ENCODE peak calls at places on chromosomes 12 and 14, in four cellular contexts. One of them, this sample, is unnamed.

GRCh38 chr12:121793501-121793835 is at the start of gene RHOF:
- DNase-seq in pancreas: no peak
- DNase-seq in A549: no peak
- DNase-seq in lower lobe of right lung: peak; percentile 80
- DNase-seq in this sample: no peak

GRCh38 chr12:96471368-96472040 is 17.9 kb upstream of the CFAP54 start:
- DNase-seq in pancreas: no peak
- DNase-seq in lower lobe of right lung: no peak
- DNase-seq in A549: no peak
- DNase-seq in this sample: no peak

GRCh38 chr12:91064640-91065039 is 6.8 kb upstream of the KERA start:
- DNase-seq in lower lobe of right lung: no peak
- DNase-seq in A549: no peak
- DNase-seq in pancreas: no peak
- DNase-seq in this sample: no peak

GRCh38 chr14:63245893-63246292 is 41.6 kb downstream of the RHOJ start:
- DNase-seq in lower lobe of right lung: no peak
- DNase-seq in pancreas: no peak
- DNase-seq in A549: no peak
- DNase-seq in this sample: no peak

GRCh38 chr14:74599201-74599809 is 12.7 kb downstream of the LTBP2 start:
- DNase-seq in pancreas: no peak
- DNase-seq in lower lobe of right lung: no peak
- DNase-seq in A549: no peak
- DNase-seq in this sample: no peak

GRCh38 chr14:32019271-32019670 is 57.8 kb upstream of the ARHGAP5 start:
- DNase-seq in A549: no peak
- DNase-seq in pancreas: no peak
- DNase-seq in lower lobe of right lung: no peak
- DNase-seq in this sample: no peak

GRCh38 chr12:131362290-131363211 is 348.3 kb upstream of the SFSWAP start:
- DNase-seq in A549: no peak
- DNase-seq in lower lobe of right lung: no peak
- DNase-seq in pancreas: no peak
- DNase-seq in this sample: no peak

GRCh38 chr12:55966408-55967281 is at the start of gene CDK2:
- DNase-seq in pancreas: peak; percentile 93
- DNase-seq in A549: peak; percentile 92
- DNase-seq in lower lobe of right lung: peak; percentile 92
- DNase-seq in this sample: no peak

GRCh38 chr12:51021694-51022093 is 4.5 kb downstream of the SLC11A2 start:
- DNase-seq in lower lobe of right lung: no peak
- DNase-seq in pancreas: no peak
- DNase-seq in A549: no peak
- DNase-seq in this sample: no peak

GRCh38 chr14:64584185-64584584 is 34.4 kb downstream of the PPP1R36 start:
- DNase-seq in lower lobe of right lung: no peak
- DNase-seq in pancreas: no peak
- DNase-seq in A549: no peak
- DNase-seq in this sample: no peak

GRCh38 chr12:124125472-124125871 is 152.5 kb downstream of the ZNF664 start:
- DNase-seq in lower lobe of right lung: no peak
- DNase-seq in pancreas: no peak
- DNase-seq in A549: no peak
- DNase-seq in this sample: peak; percentile 37

GRCh38 chr12:71439613-71440392 is at the start of gene LGR5:
- DNase-seq in lower lobe of right lung: no peak
- DNase-seq in pancreas: no peak
- DNase-seq in A549: no peak
- DNase-seq in this sample: no peak

GRCh38 chr12:108833355-108833733 is 24.0 kb downstream of the SSH1 start:
- DNase-seq in A549: peak; percentile 74
- DNase-seq in pancreas: no peak
- DNase-seq in lower lobe of right lung: peak; percentile 64
- DNase-seq in this sample: no peak

GRCh38 chr12:29640589-29641345 is 143.0 kb downstream of the TMTC1 start:
- DNase-seq in pancreas: no peak
- DNase-seq in A549: no peak
- DNase-seq in lower lobe of right lung: no peak
- DNase-seq in this sample: no peak

GRCh38 chr12:130956456-130957303 is 3.0 kb downstream of the ADGRD1 start:
- DNase-seq in A549: no peak
- DNase-seq in pancreas: no peak
- DNase-seq in lower lobe of right lung: no peak
- DNase-seq in this sample: no peak

GRCh38 chr14:75223664-75224154 is 47.3 kb upstream of the TMED10 start:
- DNase-seq in A549: no peak
- DNase-seq in pancreas: no peak
- DNase-seq in lower lobe of right lung: peak; percentile 66
- DNase-seq in this sample: no peak

GRCh38 chr14:34190746-34191145 is 239.9 kb upstream of the EGLN3 start:
- DNase-seq in pancreas: no peak
- DNase-seq in A549: no peak
- DNase-seq in lower lobe of right lung: no peak
- DNase-seq in this sample: no peak

GRCh38 chr12:14256139-14256538 is 109.3 kb upstream of the ATF7IP start:
- DNase-seq in A549: no peak
- DNase-seq in pancreas: no peak
- DNase-seq in lower lobe of right lung: no peak
- DNase-seq in this sample: no peak

GRCh38 chr12:86772688-86773087 is 516.5 kb upstream of the MGAT4C start:
- DNase-seq in lower lobe of right lung: no peak
- DNase-seq in pancreas: no peak
- DNase-seq in A549: no peak
- DNase-seq in this sample: peak; percentile 6

GRCh38 chr12:38886064-38886463 is 19.3 kb downstream of the CPNE8 start:
- DNase-seq in pancreas: peak; percentile 22
- DNase-seq in lower lobe of right lung: no peak
- DNase-seq in A549: no peak
- DNase-seq in this sample: peak; percentile 66

GRCh38 chr12:102120564-102120873 is 536 bp downstream of the PARPBP start:
- DNase-seq in pancreas: no peak
- DNase-seq in lower lobe of right lung: no peak
- DNase-seq in A549: peak; percentile 20
- DNase-seq in this sample: no peak

GRCh38 chr14:65981192-65981843 is 504.9 kb upstream of the CCDC196 start:
- DNase-seq in A549: no peak
- DNase-seq in pancreas: no peak
- DNase-seq in lower lobe of right lung: no peak
- DNase-seq in this sample: no peak

GRCh38 chr12:52682381-52682660 is 2.1 kb upstream of the KRT1 start:
- DNase-seq in A549: no peak
- DNase-seq in lower lobe of right lung: no peak
- DNase-seq in pancreas: no peak
- DNase-seq in this sample: no peak

GRCh38 chr12:112001555-112001954 is 11.4 kb downstream of the TMEM116 start:
- DNase-seq in pancreas: no peak
- DNase-seq in lower lobe of right lung: no peak
- DNase-seq in A549: no peak
- DNase-seq in this sample: no peak

GRCh38 chr14:54177861-54178591 is 218.8 kb upstream of the CDKN3 start:
- DNase-seq in A549: no peak
- DNase-seq in pancreas: no peak
- DNase-seq in lower lobe of right lung: no peak
- DNase-seq in this sample: no peak

GRCh38 chr12:19695244-19696098 is 256.2 kb downstream of the AEBP2 start:
- DNase-seq in pancreas: no peak
- DNase-seq in A549: no peak
- DNase-seq in lower lobe of right lung: no peak
- DNase-seq in this sample: no peak

GRCh38 chr14:64748521-64748920 is 44.3 kb downstream of the PLEKHG3 start:
- DNase-seq in lower lobe of right lung: no peak
- DNase-seq in pancreas: no peak
- DNase-seq in A549: no peak
- DNase-seq in this sample: no peak

GRCh38 chr12:11759894-11760293 is 110.4 kb downstream of the ETV6 start:
- DNase-seq in pancreas: no peak
- DNase-seq in lower lobe of right lung: no peak
- DNase-seq in A549: no peak
- DNase-seq in this sample: no peak

GRCh38 chr12:55996201-55996714 is 818 bp upstream of the SUOX start:
- DNase-seq in pancreas: peak; percentile 67
- DNase-seq in A549: peak; percentile 66
- DNase-seq in lower lobe of right lung: no peak
- DNase-seq in this sample: no peak

GRCh38 chr12:71640316-71640715 is 23.3 kb downstream of the ZFC3H1 start:
- DNase-seq in lower lobe of right lung: no peak
- DNase-seq in pancreas: no peak
- DNase-seq in A549: no peak
- DNase-seq in this sample: no peak

GRCh38 chr12:116924558-116925453 is 14.1 kb downstream of the FBXW8 start:
- DNase-seq in pancreas: no peak
- DNase-seq in lower lobe of right lung: no peak
- DNase-seq in A549: no peak
- DNase-seq in this sample: peak; percentile 69

GRCh38 chr12:78120866-78121590 is 290.3 kb downstream of the NAV3 start:
- DNase-seq in pancreas: no peak
- DNase-seq in A549: peak; percentile 3
- DNase-seq in lower lobe of right lung: no peak
- DNase-seq in this sample: no peak

GRCh38 chr12:104827587-104827986 is 130.5 kb downstream of the SLC41A2 start:
- DNase-seq in A549: no peak
- DNase-seq in pancreas: no peak
- DNase-seq in lower lobe of right lung: no peak
- DNase-seq in this sample: no peak

GRCh38 chr12:29073631-29074239 is 75.3 kb upstream of the FAR2 start:
- DNase-seq in lower lobe of right lung: no peak
- DNase-seq in pancreas: no peak
- DNase-seq in A549: no peak
- DNase-seq in this sample: no peak

GRCh38 chr12:67161322-67161918 is 107.7 kb upstream of the CAND1 start:
- DNase-seq in pancreas: peak; percentile 36
- DNase-seq in A549: peak; percentile 31
- DNase-seq in lower lobe of right lung: no peak
- DNase-seq in this sample: no peak

GRCh38 chr14:57408037-57408436 is 17.7 kb downstream of the NAA30 start:
- DNase-seq in pancreas: no peak
- DNase-seq in A549: no peak
- DNase-seq in lower lobe of right lung: no peak
- DNase-seq in this sample: no peak

GRCh38 chr14:57417228-57417627 is 26.8 kb downstream of the NAA30 start:
- DNase-seq in pancreas: no peak
- DNase-seq in A549: no peak
- DNase-seq in lower lobe of right lung: no peak
- DNase-seq in this sample: no peak

GRCh38 chr14:57408634-57409033 is 18.2 kb downstream of the NAA30 start:
- DNase-seq in lower lobe of right lung: no peak
- DNase-seq in pancreas: no peak
- DNase-seq in A549: no peak
- DNase-seq in this sample: no peak

GRCh38 chr14:57413849-57414248 is 23.5 kb downstream of the NAA30 start:
- DNase-seq in pancreas: no peak
- DNase-seq in lower lobe of right lung: no peak
- DNase-seq in A549: no peak
- DNase-seq in this sample: no peak

GRCh38 chr14:57412341-57412740 is 22.0 kb downstream of the NAA30 start:
- DNase-seq in pancreas: no peak
- DNase-seq in lower lobe of right lung: no peak
- DNase-seq in A549: no peak
- DNase-seq in this sample: no peak
- H3K27ac ChIP-seq in pancreas: no peak overlapping the region
- H3K27ac ChIP-seq in lower lobe of right lung: no peak overlapping the region
- H3K27ac ChIP-seq in A549: no peak overlapping the region
- H3K27ac ChIP-seq in this sample: no peak overlapping the region

GRCh38 chr12:75975692-75976091 is 55.9 kb downstream of the PHLDA1 start:
- DNase-seq in pancreas: no peak
- DNase-seq in A549: no peak
- DNase-seq in lower lobe of right lung: no peak
- DNase-seq in this sample: no peak

GRCh38 chr12:75977952-75978671 is 53.5 kb downstream of the PHLDA1 start:
- DNase-seq in lower lobe of right lung: no peak
- DNase-seq in pancreas: peak; percentile 74
- DNase-seq in A549: peak; percentile 94
- DNase-seq in this sample: peak; percentile 97

GRCh38 chr12:75976113-75976512 is 55.5 kb downstream of the PHLDA1 start:
- DNase-seq in lower lobe of right lung: no peak
- DNase-seq in A549: no peak
- DNase-seq in pancreas: no peak
- DNase-seq in this sample: no peak

GRCh38 chr12:75977590-75977951 is 54.0 kb downstream of the PHLDA1 start:
- DNase-seq in lower lobe of right lung: no peak
- DNase-seq in A549: no peak
- DNase-seq in pancreas: no peak
- DNase-seq in this sample: no peak

DNA sequence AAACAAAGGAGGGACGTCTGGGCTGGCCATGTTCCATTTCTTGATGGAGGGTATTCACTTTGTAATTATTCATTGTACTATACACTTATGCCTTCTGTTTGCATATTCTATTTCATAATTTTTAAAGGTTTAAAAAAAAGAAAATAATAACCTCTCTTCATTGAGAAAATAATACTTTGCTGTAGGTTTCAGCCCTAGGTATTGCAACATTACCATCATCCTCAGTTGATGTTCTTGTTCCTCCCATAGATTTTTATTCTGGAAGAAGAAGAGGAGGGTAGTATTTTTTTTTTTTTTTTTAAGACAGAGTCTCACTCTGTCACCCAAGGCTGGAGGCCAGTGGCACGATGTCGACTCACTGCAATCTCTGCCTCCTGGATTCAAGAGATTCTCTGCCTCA is 54.7 kb downstream of the PHLDA1 start:
- DNase-seq in lower lobe of right lung: no peak
- DNase-seq in pancreas: no peak
- DNase-seq in A549: no peak
- DNase-seq in this sample: no peak
- H3K27ac ChIP-seq in lower lobe of right lung: peak overlapping the region; percentile 71
- H3K27ac ChIP-seq in pancreas: no peak overlapping the region
- H3K27ac ChIP-seq in A549: peak overlapping the region; percentile 96
- H3K27ac ChIP-seq in this sample: peak overlapping the region; percentile 99

DNA sequence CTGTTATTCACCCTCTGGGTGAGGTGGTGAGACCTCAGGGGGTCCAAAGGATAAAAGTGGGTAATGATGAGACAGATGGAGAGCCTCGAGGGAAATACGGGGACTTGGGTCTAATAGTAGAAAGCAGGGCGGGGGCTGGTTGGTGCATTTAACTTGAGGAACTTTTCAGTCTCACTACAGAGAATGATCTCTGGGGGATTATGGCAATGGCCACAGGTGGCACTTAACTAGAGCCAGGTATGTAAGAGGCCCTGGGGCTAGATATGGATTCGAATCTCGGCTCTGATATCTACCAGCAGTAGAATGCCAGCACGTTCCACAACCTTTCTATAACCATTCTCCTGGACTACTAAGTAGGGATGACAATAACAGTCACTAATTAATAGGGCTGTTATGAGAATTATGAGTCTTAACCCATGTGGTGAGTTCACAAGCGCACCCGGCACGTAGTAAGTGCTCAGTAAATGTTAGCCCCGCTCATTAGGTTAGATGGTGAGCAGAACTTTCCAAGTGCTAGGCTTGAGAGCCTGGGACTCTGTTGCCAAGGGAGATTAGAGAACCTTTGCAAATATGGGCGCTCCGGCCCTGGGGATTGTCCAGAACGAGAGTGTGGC is 893 bp upstream of the PLXNC1 start:
- DNase-seq in pancreas: no peak
- DNase-seq in A549: no peak
- DNase-seq in lower lobe of right lung: no peak
- DNase-seq in this sample: no peak
- H3K27ac ChIP-seq in pancreas: no peak overlapping the region
- H3K27ac ChIP-seq in A549: no peak overlapping the region
- H3K27ac ChIP-seq in lower lobe of right lung: peak overlapping the region; percentile 46
- H3K27ac ChIP-seq in this sample: no peak overlapping the region

GRCh38 chr12:76025601-76026575 is 5.7 kb downstream of the PHLDA1 start:
- DNase-seq in A549: no peak
- DNase-seq in pancreas: no peak
- DNase-seq in lower lobe of right lung: no peak
- DNase-seq in this sample: no peak
- H3K27ac ChIP-seq in A549: peak overlapping the region; percentile 92
- H3K27ac ChIP-seq in pancreas: no peak overlapping the region
- H3K27ac ChIP-seq in lower lobe of right lung: peak overlapping the region; percentile 27
- H3K27ac ChIP-seq in this sample: peak overlapping the region; percentile 100